ENCODE peak calls at places on chromosome 3, in eight cellular contexts. N is CD8-positive, alpha-beta T cell; J is psoas muscle; A is heart left ventricle; Y is neural crest cell; E is ovary; W is GM20000; S is AG09309. Q is an unnamed sample.

GRCh38 chr3:101158374-101158773 is 162.0 kb downstream of the IMPG2 start:
- DNase-seq in N (no peak), J (no peak), A (no peak), Y (no peak), E (no peak), W (no peak), S (no peak), Q (no peak)

GRCh38 chr3:136334209-136334608 is 84.1 kb downstream of the PCCB start:
- DNase-seq in N (no peak), J (no peak), A (no peak), Y (no peak), E (no peak), W (no peak), S (no peak), Q (no peak)

GRCh38 chr3:67414740-67415139 is 239.7 kb downstream of the SUCLG2 start:
- DNase-seq in N (no peak), J (no peak), A (no peak), Y (no peak), E (no peak), W (no peak), S (no peak), Q (no peak)

GRCh38 chr3:51269466-51269865 is 115.6 kb upstream of the MANF start:
- DNase-seq in N (no peak), J (no peak), A (no peak), Y (no peak), E (no peak), W (no peak), S (peak), Q (no peak)

GRCh38 chr3:23915537-23916108 is 1.2 kb downstream of the NKIRAS1 start:
- DNase-seq in N (no peak), J (no peak), A (no peak), Y (no peak), E (no peak), W (no peak), S (no peak), Q (no peak)

GRCh38 chr3:8451696-8452095 is 49.9 kb upstream of the LMCD1 start:
- DNase-seq in N (no peak), J (no peak), A (no peak), Y (no peak), E (no peak), W (no peak), S (peak), Q (no peak)

GRCh38 chr3:123036352-123037014 is 8.9 kb upstream of the SEMA5B start:
- DNase-seq in N (no peak), J (no peak), A (no peak), Y (no peak), E (no peak), W (no peak), S (peak), Q (no peak)

GRCh38 chr3:177466076-177466475 is 268.8 kb upstream of the TBL1XR1 start:
- DNase-seq in N (no peak), J (no peak), A (no peak), Y (no peak), E (no peak), W (no peak), S (no peak), Q (no peak)

GRCh38 chr3:45123841-45124269 is 22.3 kb downstream of the CDCP1 start:
- DNase-seq in N (no peak), J (no peak), A (no peak), Y (no peak), E (no peak), W (no peak), S (no peak), Q (no peak)

GRCh38 chr3:111923821-111924220 is 55.0 kb upstream of the ABHD10 start:
- DNase-seq in N (no peak), J (no peak), A (no peak), Y (no peak), E (no peak), W (no peak), S (no peak), Q (no peak)

GRCh38 chr3:150319900-150320299 is 88.2 kb upstream of the TSC22D2 start:
- DNase-seq in N (no peak), J (no peak), A (no peak), Y (no peak), E (no peak), W (no peak), S (peak), Q (no peak)

GRCh38 chr3:152458725-152459515 is 190.2 kb downstream of the MBNL1 start:
- DNase-seq in N (no peak), J (no peak), A (no peak), Y (no peak), E (no peak), W (no peak), S (peak), Q (no peak)

GRCh38 chr3:153219147-153219546 is 57.1 kb downstream of the RAP2B start:
- DNase-seq in N (no peak), J (no peak), A (no peak), Y (no peak), E (no peak), W (no peak), S (no peak), Q (no peak)

GRCh38 chr3:19151171-19151570 is 2.9 kb downstream of the KCNH8 start:
- DNase-seq in N (no peak), J (no peak), A (no peak), Y (no peak), E (no peak), W (no peak), S (no peak), Q (no peak)

GRCh38 chr3:182533394-182533793 is 259.9 kb upstream of the ATP11B start:
- DNase-seq in N (no peak), J (no peak), A (no peak), Y (no peak), E (no peak), W (no peak), S (no peak), Q (no peak)

GRCh38 chr3:138493804-138494606 is 59.6 kb downstream of the ESYT3 start:
- DNase-seq in N (no peak), J (no peak), A (no peak), Y (no peak), E (no peak), W (no peak), S (peak), Q (no peak)

GRCh38 chr3:141632779-141633374 is 105.2 kb upstream of the RNF7 start:
- DNase-seq in N (peak), J (no peak), A (no peak), Y (no peak), E (no peak), W (no peak), S (no peak), Q (no peak)

DNA sequence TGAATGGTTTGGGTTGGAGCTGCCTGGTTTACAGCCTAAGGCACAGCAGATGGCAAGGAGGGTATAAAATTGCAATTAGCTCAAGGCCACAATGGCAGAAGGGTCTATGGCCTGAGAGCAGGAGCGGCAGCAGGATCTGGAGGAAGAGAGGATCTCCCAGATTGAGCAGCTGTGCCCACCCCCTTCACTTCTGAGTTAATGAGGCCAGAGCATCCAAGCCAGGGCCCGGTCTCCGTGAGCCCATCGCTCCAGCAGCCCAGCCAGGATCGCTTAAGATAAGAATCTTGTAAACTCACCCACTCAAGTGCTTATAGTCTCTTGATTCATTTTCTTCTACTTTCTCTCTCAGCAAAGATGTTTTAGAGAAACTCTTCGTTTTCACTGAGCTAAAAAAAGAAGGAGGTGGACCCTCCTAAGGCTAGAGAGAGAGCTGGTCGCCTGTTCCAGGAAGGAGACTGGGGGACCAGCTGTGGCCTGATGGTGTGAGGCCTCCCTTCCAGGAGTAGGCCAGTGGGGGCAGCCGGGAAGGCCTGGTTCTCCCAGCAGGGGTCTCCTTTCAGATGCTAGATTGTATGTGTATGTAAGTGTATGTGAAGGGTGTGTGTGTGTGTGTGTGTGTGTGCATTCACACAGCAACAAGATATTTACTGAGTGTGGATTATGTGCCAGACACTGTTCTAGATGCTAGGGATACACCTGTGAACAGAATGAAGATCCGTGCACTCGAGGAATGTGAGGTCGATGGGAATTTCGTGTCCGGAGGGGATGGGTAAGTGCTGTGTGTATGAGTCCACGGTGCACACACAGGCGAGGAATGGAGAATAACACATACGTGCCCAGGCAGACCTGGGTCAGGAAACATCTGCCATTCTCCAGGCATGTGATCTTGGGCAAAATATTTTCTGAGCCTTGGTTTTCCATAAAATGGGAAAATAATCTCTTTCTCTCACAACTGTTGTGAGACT is 18.6 kb downstream of the MAGEF1 start:
- DNase-seq in N (no peak), J (no peak), A (no peak), Y (no peak), E (no peak), W (no peak), S (no peak), Q (no peak)
- TF ChIP-seq CTCF in N (no peak), J (no peak), A (no peak), Y (no peak), E (no peak), W (no peak), S (no peak), Q (no peak)

GRCh38 chr3:134466366-134466765 is 19.4 kb downstream of the ANAPC13 start:
- DNase-seq in N (no peak), J (no peak), A (no peak), Y (no peak), E (no peak), W (no peak), S (no peak), Q (no peak)

GRCh38 chr3:134463676-134464611 is 21.8 kb downstream of the ANAPC13 start:
- DNase-seq in N (no peak), J (peak), A (peak), Y (no peak), E (peak), W (no peak), S (peak), Q (peak)

GRCh38 chr3:134468519-134468918 is 17.3 kb downstream of the ANAPC13 start:
- DNase-seq in N (no peak), J (no peak), A (no peak), Y (no peak), E (no peak), W (no peak), S (no peak), Q (no peak)

GRCh38 chr3:134462236-134463059 is 23.3 kb downstream of the ANAPC13 start:
- DNase-seq in N (no peak), J (no peak), A (no peak), Y (no peak), E (no peak), W (no peak), S (peak), Q (no peak)

DNA sequence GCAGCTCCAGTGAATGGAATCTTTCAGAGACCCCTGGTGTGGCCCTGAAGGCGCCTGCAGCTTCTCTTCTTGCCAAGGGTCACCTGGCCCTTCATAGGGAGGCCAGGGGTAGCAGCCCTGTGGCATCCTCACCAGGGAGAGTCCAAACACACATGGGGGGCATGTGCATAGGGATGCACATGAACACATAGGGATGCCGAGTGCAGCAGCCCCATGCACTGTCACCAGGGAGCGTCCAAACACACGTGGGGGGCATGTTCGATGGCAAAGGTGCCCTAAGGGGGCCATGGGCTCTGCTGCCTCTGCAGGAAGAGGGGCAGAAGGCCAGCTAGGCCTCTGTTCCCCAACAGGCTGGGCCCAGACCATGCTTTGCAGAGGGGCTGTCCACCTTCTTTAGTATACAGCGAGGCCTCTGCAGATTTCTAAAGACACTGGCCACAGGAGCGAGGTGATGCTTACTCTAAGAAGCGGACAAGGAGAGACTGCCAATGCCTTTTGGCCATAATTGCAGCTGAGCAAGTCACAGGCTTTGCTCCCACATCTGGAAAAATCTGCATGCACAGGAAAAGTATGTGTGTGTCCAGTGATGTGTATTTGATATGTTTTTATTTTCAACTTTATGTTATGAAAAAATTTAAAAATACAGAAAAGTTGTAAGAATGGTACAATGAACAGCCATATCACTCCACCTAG is 20.9 kb downstream of the ANAPC13 start:
- DNase-seq in N (no peak), J (no peak), A (no peak), Y (no peak), E (no peak), W (no peak), S (no peak), Q (no peak)
- TF ChIP-seq CTCF in N (no peak), J (no peak), A (no peak), Y (no peak), E (no peak), W (no peak), S (peak), Q (no peak)

GRCh38 chr3:69791919-69792399 is 52.7 kb downstream of the MITF start:
- DNase-seq in N (no peak), J (no peak), A (no peak), Y (no peak), E (no peak), W (no peak), S (peak), Q (no peak)
- TF ChIP-seq CTCF in N (no peak), J (peak), A (peak), Y (peak), E (peak), W (no peak), S (peak), Q (no peak)

DNA sequence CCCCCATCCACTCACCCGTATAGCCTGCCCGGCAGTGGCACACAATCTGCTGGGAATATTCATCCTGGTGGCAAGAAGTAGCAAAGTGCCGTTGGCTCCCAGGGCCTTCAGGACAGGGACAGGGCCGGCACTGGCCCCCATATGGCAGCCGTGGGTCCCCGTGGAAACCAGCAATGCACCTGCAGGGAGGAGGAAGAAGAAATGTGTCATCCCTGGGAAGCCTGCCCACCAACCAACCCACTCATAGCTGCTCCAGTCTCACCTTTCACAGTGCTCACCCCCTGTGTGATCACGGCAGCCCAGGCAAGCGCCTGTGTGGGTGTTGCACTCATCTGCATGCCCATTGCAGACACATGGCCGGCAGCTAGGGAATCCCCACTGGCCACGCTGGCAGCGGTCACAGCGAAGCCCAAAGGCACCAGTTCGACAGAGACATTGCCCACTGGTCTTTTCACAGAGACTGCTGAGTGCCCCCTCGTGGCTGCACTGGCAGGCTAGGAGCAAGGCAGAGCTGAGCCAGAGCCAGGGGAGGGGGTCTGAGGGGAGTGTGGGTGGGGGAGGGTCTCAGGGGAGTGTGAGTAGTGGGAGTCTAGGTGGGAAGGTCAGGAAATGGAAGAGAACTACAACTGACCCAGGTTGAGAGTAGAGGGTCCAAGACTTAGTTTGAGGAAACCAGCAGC is 4.5 kb upstream of the USP19 start:
- DNase-seq in N (no peak), J (no peak), A (no peak), Y (no peak), E (no peak), W (no peak), S (no peak), Q (no peak)
- TF ChIP-seq CTCF in N (no peak), J (no peak), A (no peak), Y (no peak), E (no peak), W (peak), S (no peak), Q (no peak)

GRCh38 chr3:114597012-114597411 is 303.2 kb downstream of the TIGIT start:
- DNase-seq in N (no peak), J (no peak), A (no peak), Y (no peak), E (no peak), W (no peak), S (no peak), Q (no peak)
- TF ChIP-seq CTCF in N (no peak), J (no peak), A (no peak), Y (no peak), E (no peak), W (no peak), S (no peak), Q (no peak)

DNA sequence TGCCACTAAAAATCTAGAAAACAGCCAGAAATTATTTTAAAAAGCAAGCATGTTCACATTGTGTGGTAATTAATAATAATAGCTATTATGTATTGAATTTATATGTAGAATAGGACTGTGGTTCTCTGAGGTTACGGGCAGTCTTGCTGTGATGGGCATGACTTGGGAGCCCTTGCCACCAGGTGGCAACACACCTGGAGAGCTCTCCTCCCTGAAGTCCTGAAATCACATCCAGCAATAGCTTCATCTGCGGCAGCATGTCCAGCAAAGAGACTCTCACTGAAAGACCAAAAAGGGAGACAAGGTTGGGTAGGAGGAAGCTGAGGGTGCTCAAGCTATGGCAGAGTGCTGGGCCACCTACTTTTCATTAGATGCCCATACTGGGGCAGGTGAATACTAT is 206.8 kb upstream of the IL12A start:
- DNase-seq in N (no peak), J (no peak), A (no peak), Y (no peak), E (no peak), W (no peak), S (no peak), Q (no peak)
- TF ChIP-seq CTCF in N (no peak), J (no peak), A (no peak), Y (no peak), E (no peak), W (no peak), S (no peak), Q (no peak)

DNA sequence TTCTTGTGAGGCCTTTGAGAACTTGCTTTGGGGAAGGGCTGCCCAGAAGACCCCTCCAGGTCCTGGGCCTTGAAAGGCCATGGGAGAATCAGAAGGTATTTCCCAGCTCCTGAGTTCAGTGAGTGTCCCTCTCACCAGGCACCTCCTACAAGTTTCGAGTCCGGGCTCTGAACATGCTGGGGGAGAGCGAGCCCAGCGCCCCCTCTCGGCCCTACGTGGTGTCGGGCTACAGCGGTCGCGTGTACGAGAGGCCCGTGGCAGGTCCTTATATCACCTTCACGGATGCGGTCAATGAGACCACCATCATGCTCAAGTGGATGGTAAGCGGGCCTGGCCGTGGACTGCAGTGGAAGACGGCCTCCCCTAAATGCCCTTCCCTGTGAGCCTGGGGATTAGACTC is 68.3 kb downstream of the BOC start:
- DNase-seq in N (no peak), J (no peak), A (no peak), Y (no peak), E (peak), W (no peak), S (no peak), Q (no peak)
- TF ChIP-seq CTCF in N (no peak), J (no peak), A (no peak), Y (no peak), E (no peak), W (no peak), S (no peak), Q (no peak)

GRCh38 chr3:187044871-187045552 is 94.3 kb downstream of the RPL39L start:
- DNase-seq in N (no peak), J (no peak), A (peak), Y (no peak), E (no peak), W (no peak), S (no peak), Q (no peak)
- TF ChIP-seq CTCF in N (no peak), J (no peak), A (no peak), Y (peak), E (no peak), W (no peak), S (peak), Q (peak)

Q was measured in endothelial cell.